ENCODE peak calls at places on chromosome 13, in nine cellular contexts. One of them, this sample, is unnamed.

GRCh38 chr13:65603160-65603559 is 1627.0 kb downstream of the PCDH9 start:
- DNase-seq in Kasumi-1: no peak
- DNase-seq in CD4-positive, alpha-beta T cell: no peak
- DNase-seq in activated CD4-positive, alpha-beta memory T cell treated with anti-CD3 and anti-CD28 coated beads, Interleukin-2, amount 10 ng/mL, durations not matched to agents 7 days and 5 days: no peak
- DNase-seq in NCI-H2029: no peak
- DNase-seq in AG04450: no peak
- DNase-seq in kidney glomerular epithelial cell: no peak
- DNase-seq in iris pigment epithelial cell: no peak
- DNase-seq in fibroblast of pulmonary artery: no peak
- DNase-seq in this sample: no peak

GRCh38 chr13:21481359-21481758 is 22.3 kb upstream of the ZDHHC20 start:
- DNase-seq in activated CD4-positive, alpha-beta memory T cell treated with anti-CD3 and anti-CD28 coated beads, Interleukin-2, amount 10 ng/mL, durations not matched to agents 7 days and 5 days: no peak
- DNase-seq in AG04450: no peak
- DNase-seq in kidney glomerular epithelial cell: no peak
- DNase-seq in NCI-H2029: peak; percentile 13
- DNase-seq in iris pigment epithelial cell: no peak
- DNase-seq in fibroblast of pulmonary artery: no peak
- DNase-seq in CD4-positive, alpha-beta T cell: no peak
- DNase-seq in Kasumi-1: no peak
- DNase-seq in this sample: no peak

GRCh38 chr13:98487016-98487415 is 89.9 kb downstream of the STK24 start:
- DNase-seq in iris pigment epithelial cell: no peak
- DNase-seq in activated CD4-positive, alpha-beta memory T cell treated with anti-CD3 and anti-CD28 coated beads, Interleukin-2, amount 10 ng/mL, durations not matched to agents 7 days and 5 days: no peak
- DNase-seq in NCI-H2029: no peak
- DNase-seq in CD4-positive, alpha-beta T cell: no peak
- DNase-seq in kidney glomerular epithelial cell: no peak
- DNase-seq in fibroblast of pulmonary artery: no peak
- DNase-seq in AG04450: no peak
- DNase-seq in Kasumi-1: no peak
- DNase-seq in this sample: no peak

GRCh38 chr13:50200988-50201387 is 185.7 kb downstream of the KCNRG start:
- DNase-seq in activated CD4-positive, alpha-beta memory T cell treated with anti-CD3 and anti-CD28 coated beads, Interleukin-2, amount 10 ng/mL, durations not matched to agents 7 days and 5 days: no peak
- DNase-seq in iris pigment epithelial cell: peak; percentile 14
- DNase-seq in CD4-positive, alpha-beta T cell: no peak
- DNase-seq in Kasumi-1: no peak
- DNase-seq in NCI-H2029: no peak
- DNase-seq in fibroblast of pulmonary artery: peak; percentile 49
- DNase-seq in AG04450: no peak
- DNase-seq in kidney glomerular epithelial cell: no peak
- DNase-seq in this sample: no peak

GRCh38 chr13:46172531-46172991 is 9.4 kb downstream of the LCP1 start:
- DNase-seq in activated CD4-positive, alpha-beta memory T cell treated with anti-CD3 and anti-CD28 coated beads, Interleukin-2, amount 10 ng/mL, durations not matched to agents 7 days and 5 days: peak; percentile 88
- DNase-seq in CD4-positive, alpha-beta T cell: peak; percentile 60
- DNase-seq in kidney glomerular epithelial cell: no peak
- DNase-seq in fibroblast of pulmonary artery: no peak
- DNase-seq in iris pigment epithelial cell: no peak
- DNase-seq in NCI-H2029: no peak
- DNase-seq in Kasumi-1: peak; percentile 92
- DNase-seq in AG04450: no peak
- DNase-seq in this sample: no peak

GRCh38 chr13:34570954-34571353 is 371.1 kb upstream of the NBEA start:
- DNase-seq in CD4-positive, alpha-beta T cell: no peak
- DNase-seq in NCI-H2029: no peak
- DNase-seq in iris pigment epithelial cell: no peak
- DNase-seq in Kasumi-1: no peak
- DNase-seq in fibroblast of pulmonary artery: no peak
- DNase-seq in AG04450: no peak
- DNase-seq in activated CD4-positive, alpha-beta memory T cell treated with anti-CD3 and anti-CD28 coated beads, Interleukin-2, amount 10 ng/mL, durations not matched to agents 7 days and 5 days: no peak
- DNase-seq in kidney glomerular epithelial cell: no peak
- DNase-seq in this sample: no peak

GRCh38 chr13:84605927-84606326 is 723.7 kb upstream of the SLITRK1 start:
- DNase-seq in activated CD4-positive, alpha-beta memory T cell treated with anti-CD3 and anti-CD28 coated beads, Interleukin-2, amount 10 ng/mL, durations not matched to agents 7 days and 5 days: no peak
- DNase-seq in CD4-positive, alpha-beta T cell: no peak
- DNase-seq in fibroblast of pulmonary artery: no peak
- DNase-seq in AG04450: no peak
- DNase-seq in kidney glomerular epithelial cell: no peak
- DNase-seq in NCI-H2029: no peak
- DNase-seq in Kasumi-1: no peak
- DNase-seq in iris pigment epithelial cell: no peak
- DNase-seq in this sample: no peak

GRCh38 chr13:108919036-108919907 is 289.9 kb downstream of the MYO16 start:
- DNase-seq in kidney glomerular epithelial cell: no peak
- DNase-seq in iris pigment epithelial cell: peak; percentile 73
- DNase-seq in CD4-positive, alpha-beta T cell: no peak
- DNase-seq in AG04450: no peak
- DNase-seq in activated CD4-positive, alpha-beta memory T cell treated with anti-CD3 and anti-CD28 coated beads, Interleukin-2, amount 10 ng/mL, durations not matched to agents 7 days and 5 days: no peak
- DNase-seq in NCI-H2029: peak; percentile 77
- DNase-seq in fibroblast of pulmonary artery: no peak
- DNase-seq in Kasumi-1: no peak
- DNase-seq in this sample: no peak

GRCh38 chr13:23440821-23441608 is 7.5 kb upstream of the SACS start:
- DNase-seq in iris pigment epithelial cell: no peak
- DNase-seq in Kasumi-1: no peak
- DNase-seq in AG04450: no peak
- DNase-seq in NCI-H2029: no peak
- DNase-seq in kidney glomerular epithelial cell: no peak
- DNase-seq in CD4-positive, alpha-beta T cell: no peak
- DNase-seq in fibroblast of pulmonary artery: no peak
- DNase-seq in activated CD4-positive, alpha-beta memory T cell treated with anti-CD3 and anti-CD28 coated beads, Interleukin-2, amount 10 ng/mL, durations not matched to agents 7 days and 5 days: no peak
- DNase-seq in this sample: no peak

GRCh38 chr13:102042746-102043145 is 359.1 kb downstream of the FGF14 start:
- DNase-seq in CD4-positive, alpha-beta T cell: no peak
- DNase-seq in fibroblast of pulmonary artery: no peak
- DNase-seq in AG04450: no peak
- DNase-seq in activated CD4-positive, alpha-beta memory T cell treated with anti-CD3 and anti-CD28 coated beads, Interleukin-2, amount 10 ng/mL, durations not matched to agents 7 days and 5 days: no peak
- DNase-seq in Kasumi-1: no peak
- DNase-seq in kidney glomerular epithelial cell: no peak
- DNase-seq in iris pigment epithelial cell: no peak
- DNase-seq in NCI-H2029: no peak
- DNase-seq in this sample: no peak

GRCh38 chr13:113491418-113491883 is 940 bp upstream of the DCUN1D2 start:
- DNase-seq in CD4-positive, alpha-beta T cell: no peak
- DNase-seq in fibroblast of pulmonary artery: no peak
- DNase-seq in NCI-H2029: no peak
- DNase-seq in kidney glomerular epithelial cell: no peak
- DNase-seq in iris pigment epithelial cell: peak; percentile 41
- DNase-seq in activated CD4-positive, alpha-beta memory T cell treated with anti-CD3 and anti-CD28 coated beads, Interleukin-2, amount 10 ng/mL, durations not matched to agents 7 days and 5 days: no peak
- DNase-seq in AG04450: no peak
- DNase-seq in Kasumi-1: no peak
- DNase-seq in this sample: no peak

GRCh38 chr13:44125943-44126469 is 246.3 kb downstream of the LACC1 start:
- DNase-seq in Kasumi-1: no peak
- DNase-seq in activated CD4-positive, alpha-beta memory T cell treated with anti-CD3 and anti-CD28 coated beads, Interleukin-2, amount 10 ng/mL, durations not matched to agents 7 days and 5 days: no peak
- DNase-seq in fibroblast of pulmonary artery: no peak
- DNase-seq in kidney glomerular epithelial cell: no peak
- DNase-seq in AG04450: peak; percentile 76
- DNase-seq in CD4-positive, alpha-beta T cell: no peak
- DNase-seq in iris pigment epithelial cell: no peak
- DNase-seq in NCI-H2029: no peak
- DNase-seq in this sample: no peak

GRCh38 chr13:91184244-91184926 is 163.1 kb upstream of the MIR17HG start:
- DNase-seq in AG04450: no peak
- DNase-seq in fibroblast of pulmonary artery: peak; percentile 2
- DNase-seq in Kasumi-1: no peak
- DNase-seq in iris pigment epithelial cell: no peak
- DNase-seq in activated CD4-positive, alpha-beta memory T cell treated with anti-CD3 and anti-CD28 coated beads, Interleukin-2, amount 10 ng/mL, durations not matched to agents 7 days and 5 days: no peak
- DNase-seq in NCI-H2029: no peak
- DNase-seq in kidney glomerular epithelial cell: no peak
- DNase-seq in CD4-positive, alpha-beta T cell: no peak
- DNase-seq in this sample: no peak

GRCh38 chr13:94780421-94780820 is 68.1 kb upstream of the SOX21 start:
- DNase-seq in fibroblast of pulmonary artery: no peak
- DNase-seq in iris pigment epithelial cell: no peak
- DNase-seq in NCI-H2029: no peak
- DNase-seq in Kasumi-1: no peak
- DNase-seq in CD4-positive, alpha-beta T cell: no peak
- DNase-seq in activated CD4-positive, alpha-beta memory T cell treated with anti-CD3 and anti-CD28 coated beads, Interleukin-2, amount 10 ng/mL, durations not matched to agents 7 days and 5 days: no peak
- DNase-seq in kidney glomerular epithelial cell: no peak
- DNase-seq in AG04450: no peak
- DNase-seq in this sample: no peak

GRCh38 chr13:84844473-84844872 is 954.7 kb downstream of the SLITRK6 start:
- DNase-seq in NCI-H2029: no peak
- DNase-seq in AG04450: no peak
- DNase-seq in CD4-positive, alpha-beta T cell: no peak
- DNase-seq in iris pigment epithelial cell: no peak
- DNase-seq in fibroblast of pulmonary artery: peak; percentile 16
- DNase-seq in kidney glomerular epithelial cell: no peak
- DNase-seq in activated CD4-positive, alpha-beta memory T cell treated with anti-CD3 and anti-CD28 coated beads, Interleukin-2, amount 10 ng/mL, durations not matched to agents 7 days and 5 days: no peak
- DNase-seq in Kasumi-1: peak; percentile 39
- DNase-seq in this sample: no peak

GRCh38 chr13:30049692-30050091 is 199.3 kb upstream of the UBL3 start:
- DNase-seq in CD4-positive, alpha-beta T cell: no peak
- DNase-seq in kidney glomerular epithelial cell: no peak
- DNase-seq in activated CD4-positive, alpha-beta memory T cell treated with anti-CD3 and anti-CD28 coated beads, Interleukin-2, amount 10 ng/mL, durations not matched to agents 7 days and 5 days: peak; percentile 24
- DNase-seq in AG04450: no peak
- DNase-seq in iris pigment epithelial cell: no peak
- DNase-seq in NCI-H2029: no peak
- DNase-seq in Kasumi-1: no peak
- DNase-seq in fibroblast of pulmonary artery: no peak
- DNase-seq in this sample: no peak

GRCh38 chr13:36345438-36346221 is 564 bp downstream of the SPART start:
- DNase-seq in iris pigment epithelial cell: peak; percentile 92
- DNase-seq in AG04450: peak; percentile 54
- DNase-seq in kidney glomerular epithelial cell: peak; percentile 72
- DNase-seq in CD4-positive, alpha-beta T cell: peak; percentile 21
- DNase-seq in Kasumi-1: peak; percentile 50
- DNase-seq in activated CD4-positive, alpha-beta memory T cell treated with anti-CD3 and anti-CD28 coated beads, Interleukin-2, amount 10 ng/mL, durations not matched to agents 7 days and 5 days: peak; percentile 49
- DNase-seq in fibroblast of pulmonary artery: peak; percentile 94
- DNase-seq in NCI-H2029: no peak
- DNase-seq in this sample: peak; percentile 78

GRCh38 chr13:39803851-39804250 is 148.4 kb downstream of the COG6 start:
- DNase-seq in activated CD4-positive, alpha-beta memory T cell treated with anti-CD3 and anti-CD28 coated beads, Interleukin-2, amount 10 ng/mL, durations not matched to agents 7 days and 5 days: no peak
- DNase-seq in NCI-H2029: no peak
- DNase-seq in iris pigment epithelial cell: no peak
- DNase-seq in AG04450: no peak
- DNase-seq in CD4-positive, alpha-beta T cell: no peak
- DNase-seq in fibroblast of pulmonary artery: no peak
- DNase-seq in Kasumi-1: no peak
- DNase-seq in kidney glomerular epithelial cell: no peak
- DNase-seq in this sample: no peak

GRCh38 chr13:110772091-110772984 is 58.8 kb downstream of the ING1 start:
- DNase-seq in AG04450: no peak
- DNase-seq in iris pigment epithelial cell: no peak
- DNase-seq in NCI-H2029: no peak
- DNase-seq in kidney glomerular epithelial cell: no peak
- DNase-seq in fibroblast of pulmonary artery: no peak
- DNase-seq in CD4-positive, alpha-beta T cell: no peak
- DNase-seq in activated CD4-positive, alpha-beta memory T cell treated with anti-CD3 and anti-CD28 coated beads, Interleukin-2, amount 10 ng/mL, durations not matched to agents 7 days and 5 days: no peak
- DNase-seq in Kasumi-1: no peak
- DNase-seq in this sample: no peak

GRCh38 chr13:45768668-45769067 is 66.5 kb downstream of the CBY2 start:
- DNase-seq in activated CD4-positive, alpha-beta memory T cell treated with anti-CD3 and anti-CD28 coated beads, Interleukin-2, amount 10 ng/mL, durations not matched to agents 7 days and 5 days: no peak
- DNase-seq in kidney glomerular epithelial cell: no peak
- DNase-seq in Kasumi-1: peak; percentile 38
- DNase-seq in fibroblast of pulmonary artery: no peak
- DNase-seq in NCI-H2029: no peak
- DNase-seq in iris pigment epithelial cell: no peak
- DNase-seq in AG04450: no peak
- DNase-seq in CD4-positive, alpha-beta T cell: no peak
- DNase-seq in this sample: no peak

GRCh38 chr13:97574926-97575325 is 141.0 kb downstream of the RAP2A start:
- DNase-seq in AG04450: peak; percentile 23
- DNase-seq in kidney glomerular epithelial cell: peak; percentile 13
- DNase-seq in CD4-positive, alpha-beta T cell: no peak
- DNase-seq in activated CD4-positive, alpha-beta memory T cell treated with anti-CD3 and anti-CD28 coated beads, Interleukin-2, amount 10 ng/mL, durations not matched to agents 7 days and 5 days: no peak
- DNase-seq in iris pigment epithelial cell: peak; percentile 52
- DNase-seq in fibroblast of pulmonary artery: peak; percentile 64
- DNase-seq in NCI-H2029: no peak
- DNase-seq in Kasumi-1: peak; percentile 22
- DNase-seq in this sample: no peak

GRCh38 chr13:32136716-32137115 is 105.1 kb downstream of the FRY start:
- DNase-seq in kidney glomerular epithelial cell: no peak
- DNase-seq in CD4-positive, alpha-beta T cell: no peak
- DNase-seq in iris pigment epithelial cell: no peak
- DNase-seq in AG04450: no peak
- DNase-seq in Kasumi-1: no peak
- DNase-seq in NCI-H2029: no peak
- DNase-seq in fibroblast of pulmonary artery: no peak
- DNase-seq in activated CD4-positive, alpha-beta memory T cell treated with anti-CD3 and anti-CD28 coated beads, Interleukin-2, amount 10 ng/mL, durations not matched to agents 7 days and 5 days: no peak
- DNase-seq in this sample: no peak

GRCh38 chr13:97493471-97493870 is 59.5 kb downstream of the RAP2A start:
- DNase-seq in AG04450: no peak
- DNase-seq in NCI-H2029: peak; percentile 26
- DNase-seq in Kasumi-1: no peak
- DNase-seq in CD4-positive, alpha-beta T cell: no peak
- DNase-seq in kidney glomerular epithelial cell: no peak
- DNase-seq in fibroblast of pulmonary artery: peak; percentile 45
- DNase-seq in iris pigment epithelial cell: no peak
- DNase-seq in activated CD4-positive, alpha-beta memory T cell treated with anti-CD3 and anti-CD28 coated beads, Interleukin-2, amount 10 ng/mL, durations not matched to agents 7 days and 5 days: no peak
- DNase-seq in this sample: no peak

GRCh38 chr13:70237131-70237530 is 128.9 kb upstream of the KLHL1 start:
- DNase-seq in CD4-positive, alpha-beta T cell: no peak
- DNase-seq in NCI-H2029: no peak
- DNase-seq in activated CD4-positive, alpha-beta memory T cell treated with anti-CD3 and anti-CD28 coated beads, Interleukin-2, amount 10 ng/mL, durations not matched to agents 7 days and 5 days: no peak
- DNase-seq in AG04450: no peak
- DNase-seq in Kasumi-1: no peak
- DNase-seq in fibroblast of pulmonary artery: no peak
- DNase-seq in iris pigment epithelial cell: peak; percentile 68
- DNase-seq in kidney glomerular epithelial cell: peak; percentile 15
- DNase-seq in this sample: no peak

GRCh38 chr13:46184277-46184699 is 2.3 kb upstream of the LCP1 start:
- DNase-seq in AG04450: no peak
- DNase-seq in kidney glomerular epithelial cell: no peak
- DNase-seq in iris pigment epithelial cell: peak; percentile 15
- DNase-seq in fibroblast of pulmonary artery: peak; percentile 19
- DNase-seq in NCI-H2029: no peak
- DNase-seq in activated CD4-positive, alpha-beta memory T cell treated with anti-CD3 and anti-CD28 coated beads, Interleukin-2, amount 10 ng/mL, durations not matched to agents 7 days and 5 days: peak; percentile 85
- DNase-seq in Kasumi-1: peak; percentile 83
- DNase-seq in CD4-positive, alpha-beta T cell: peak; percentile 66
- DNase-seq in this sample: no peak

GRCh38 chr13:21216332-21216731 is 39.9 kb downstream of the MRPL57 start:
- DNase-seq in Kasumi-1: no peak
- DNase-seq in AG04450: no peak
- DNase-seq in fibroblast of pulmonary artery: no peak
- DNase-seq in CD4-positive, alpha-beta T cell: no peak
- DNase-seq in kidney glomerular epithelial cell: no peak
- DNase-seq in activated CD4-positive, alpha-beta memory T cell treated with anti-CD3 and anti-CD28 coated beads, Interleukin-2, amount 10 ng/mL, durations not matched to agents 7 days and 5 days: no peak
- DNase-seq in NCI-H2029: no peak
- DNase-seq in iris pigment epithelial cell: no peak
- DNase-seq in this sample: no peak

GRCh38 chr13:31236211-31236786 is 36.5 kb downstream of the B3GLCT start:
- DNase-seq in AG04450: peak; percentile 15
- DNase-seq in activated CD4-positive, alpha-beta memory T cell treated with anti-CD3 and anti-CD28 coated beads, Interleukin-2, amount 10 ng/mL, durations not matched to agents 7 days and 5 days: no peak
- DNase-seq in kidney glomerular epithelial cell: peak; percentile 49
- DNase-seq in iris pigment epithelial cell: peak; percentile 55
- DNase-seq in Kasumi-1: peak; percentile 35
- DNase-seq in fibroblast of pulmonary artery: peak; percentile 64
- DNase-seq in CD4-positive, alpha-beta T cell: no peak
- DNase-seq in NCI-H2029: no peak
- DNase-seq in this sample: no peak

GRCh38 chr13:107025991-107026390 is 458.1 kb upstream of the ARGLU1 start:
- DNase-seq in kidney glomerular epithelial cell: no peak
- DNase-seq in Kasumi-1: no peak
- DNase-seq in iris pigment epithelial cell: peak; percentile 25
- DNase-seq in fibroblast of pulmonary artery: peak; percentile 20
- DNase-seq in activated CD4-positive, alpha-beta memory T cell treated with anti-CD3 and anti-CD28 coated beads, Interleukin-2, amount 10 ng/mL, durations not matched to agents 7 days and 5 days: no peak
- DNase-seq in CD4-positive, alpha-beta T cell: no peak
- DNase-seq in AG04450: no peak
- DNase-seq in NCI-H2029: no peak
- DNase-seq in this sample: peak; percentile 32

GRCh38 chr13:110416131-110416584 is 109.1 kb downstream of the COL4A2 start:
- DNase-seq in AG04450: no peak
- DNase-seq in CD4-positive, alpha-beta T cell: no peak
- DNase-seq in fibroblast of pulmonary artery: peak; percentile 66
- DNase-seq in kidney glomerular epithelial cell: no peak
- DNase-seq in iris pigment epithelial cell: peak; percentile 60
- DNase-seq in NCI-H2029: no peak
- DNase-seq in Kasumi-1: no peak
- DNase-seq in activated CD4-positive, alpha-beta memory T cell treated with anti-CD3 and anti-CD28 coated beads, Interleukin-2, amount 10 ng/mL, durations not matched to agents 7 days and 5 days: no peak
- DNase-seq in this sample: no peak

GRCh38 chr13:19834704-19835103 is 28.7 kb downstream of the ZMYM5 start:
- DNase-seq in kidney glomerular epithelial cell: no peak
- DNase-seq in iris pigment epithelial cell: no peak
- DNase-seq in Kasumi-1: no peak
- DNase-seq in CD4-positive, alpha-beta T cell: no peak
- DNase-seq in NCI-H2029: no peak
- DNase-seq in AG04450: no peak
- DNase-seq in fibroblast of pulmonary artery: no peak
- DNase-seq in activated CD4-positive, alpha-beta memory T cell treated with anti-CD3 and anti-CD28 coated beads, Interleukin-2, amount 10 ng/mL, durations not matched to agents 7 days and 5 days: no peak
- DNase-seq in this sample: no peak

GRCh38 chr13:41512441-41512840 is 55.1 kb downstream of the RGCC start:
- DNase-seq in NCI-H2029: no peak
- DNase-seq in AG04450: no peak
- DNase-seq in activated CD4-positive, alpha-beta memory T cell treated with anti-CD3 and anti-CD28 coated beads, Interleukin-2, amount 10 ng/mL, durations not matched to agents 7 days and 5 days: no peak
- DNase-seq in fibroblast of pulmonary artery: no peak
- DNase-seq in kidney glomerular epithelial cell: no peak
- DNase-seq in Kasumi-1: no peak
- DNase-seq in CD4-positive, alpha-beta T cell: no peak
- DNase-seq in iris pigment epithelial cell: no peak
- DNase-seq in this sample: no peak